ENCODE peak calls at places on chromosomes 6 and 20, in eight cellular contexts. R is NCI-H1694; Q is LoVo; G is choroid plexus epithelial cell; Y is CD4-positive, alpha-beta memory T cell; P is stimulated activated CD4-positive, alpha-beta T cell treated with anti-CD3 and anti-CD28 coated beads, Interleukin-1b, Interleukin-23, amount 100 ng/mL, for 48 hours; X is dorsolateral prefrontal cortex; J is stimulated activated effector memory CD8-positive, alpha-beta T cell treated with anti-CD3 and anti-CD28 coated beads, Interleukin-12 subunit alpha, Interleukin-12 subunit beta, amount 100 ng/mL, for 72 hours. V is an unnamed sample.

GRCh38 chr6:28758046-28758817 is 165.6 kb downstream of the TRIM27 start:
- DNase-seq in X (no peak), R (peak; percentile 80), P (peak; percentile 18), Y (no peak), J (no peak), G (peak; percentile 80), Q (peak; percentile 65), V (peak; percentile 51)

GRCh38 chr6:159217595-159218275 is 48.5 kb downstream of the FNDC1 start:
- DNase-seq in X (peak; percentile 31), J (no peak), Q (peak; percentile 2), Y (no peak), G (peak; percentile 55), R (no peak), P (peak; percentile 25), V (peak; percentile 32)

GRCh38 chr20:11395581-11395980 is 522.1 kb upstream of the BTBD3 start:
- DNase-seq in G (peak; percentile 66), Y (no peak), P (no peak), Q (no peak), R (no peak), X (no peak), J (no peak), V (no peak)

GRCh38 chr6:56235245-56235644 is 12.1 kb downstream of the COL21A1 start:
- DNase-seq in P (no peak), Y (no peak), G (peak; percentile 46), R (no peak), Q (peak; percentile 16), J (no peak), X (no peak), V (no peak)

GRCh38 chr6:161044335-161044734 is 52.8 kb downstream of the MAP3K4 start:
- DNase-seq in Q (no peak), X (no peak), Y (no peak), R (no peak), J (no peak), P (no peak), G (no peak), V (no peak)

GRCh38 chr20:47181056-47181862 is 175.2 kb downstream of the ZMYND8 start:
- DNase-seq in R (no peak), G (peak; percentile 85), Q (peak; percentile 68), P (peak; percentile 28), J (no peak), Y (no peak), X (no peak), V (peak; percentile 25)

GRCh38 chr6:168634928-168635327 is 193.9 kb downstream of the SMOC2 start:
- DNase-seq in P (no peak), R (no peak), Q (no peak), J (no peak), X (no peak), G (no peak), Y (no peak), V (no peak)

GRCh38 chr6:166958926-166959861 is 2.8 kb upstream of the RNASET2 start:
- DNase-seq in J (no peak), Q (no peak), P (no peak), Y (peak; percentile 77), G (no peak), X (no peak), R (no peak), V (peak; percentile 67)

GRCh38 chr6:1485678-1486077 is 96.3 kb downstream of the FOXF2 start:
- DNase-seq in G (peak; percentile 90), J (no peak), Q (peak; percentile 73), X (no peak), P (no peak), Y (no peak), R (no peak), V (no peak)

GRCh38 chr20:45911486-45912343 is at the start of gene PLTP:
- DNase-seq in Q (no peak), G (peak; percentile 82), Y (peak; percentile 31), R (no peak), P (peak; percentile 28), J (no peak), X (no peak), V (no peak)

GRCh38 chr6:4899249-4899648 is 104.6 kb downstream of the RPP40 start:
- DNase-seq in Y (no peak), P (no peak), R (no peak), Q (no peak), G (no peak), X (no peak), J (no peak), V (no peak)

GRCh38 chr6:2841264-2842138 is at the start of gene SERPINB1:
- DNase-seq in Q (peak; percentile 94), Y (peak; percentile 65), P (peak; percentile 95), X (peak; percentile 53), G (peak; percentile 98), R (peak; percentile 54), J (peak; percentile 93), V (no peak)

GRCh38 chr6:4322846-4323309 is 187.5 kb upstream of the ECI2 start:
- DNase-seq in X (no peak), G (peak; percentile 51), Y (no peak), Q (no peak), P (no peak), R (no peak), J (no peak), V (no peak)

GRCh38 chr20:32879538-32879937 is 20.8 kb downstream of the EFCAB8 start:
- DNase-seq in J (no peak), P (no peak), G (peak; percentile 17), Q (no peak), R (no peak), X (no peak), Y (no peak), V (no peak)